ENCODE peak calls at places on chromosome 9, in four cellular contexts. One of them, this sample, is unnamed.

GRCh38 chr9:128892223-128892892 is 10.4 kb downstream of the LRRC8A start:
- DNase-seq in WTC11: no peak
- DNase-seq in ovary: peak; percentile 97
- DNase-seq in sigmoid colon: peak; percentile 97
- DNase-seq in this sample: no peak

GRCh38 chr9:24602687-24603352 is 57.1 kb upstream of the IZUMO3 start:
- DNase-seq in WTC11: no peak
- DNase-seq in sigmoid colon: no peak
- DNase-seq in ovary: no peak
- DNase-seq in this sample: no peak

GRCh38 chr9:93955356-93956182 is 414 bp upstream of the BARX1 start:
- DNase-seq in WTC11: peak; percentile 70
- DNase-seq in sigmoid colon: no peak
- DNase-seq in ovary: no peak
- DNase-seq in this sample: no peak

GRCh38 chr9:37218800-37219425 is 98.5 kb downstream of the ZCCHC7 start:
- DNase-seq in ovary: no peak
- DNase-seq in sigmoid colon: no peak
- DNase-seq in WTC11: no peak
- DNase-seq in this sample: no peak

GRCh38 chr9:76866689-76867088 is 39.2 kb downstream of the PRUNE2 start:
- DNase-seq in ovary: no peak
- DNase-seq in sigmoid colon: no peak
- DNase-seq in WTC11: no peak
- DNase-seq in this sample: no peak

GRCh38 chr9:38228331-38229122 is 159.5 kb upstream of the SHB start:
- DNase-seq in ovary: no peak
- DNase-seq in sigmoid colon: no peak
- DNase-seq in WTC11: no peak
- DNase-seq in this sample: no peak

GRCh38 chr9:116633444-116633843 is 53.7 kb upstream of the TRIM32 start:
- DNase-seq in WTC11: no peak
- DNase-seq in sigmoid colon: no peak
- DNase-seq in ovary: no peak
- DNase-seq in this sample: no peak

GRCh38 chr9:15115702-15116639 is 191.0 kb downstream of the TTC39B start:
- DNase-seq in ovary: no peak
- DNase-seq in sigmoid colon: no peak
- DNase-seq in WTC11: no peak
- DNase-seq in this sample: no peak

GRCh38 chr9:93677641-93678136 is 101.3 kb downstream of the PHF2 start:
- DNase-seq in ovary: peak; percentile 3
- DNase-seq in WTC11: peak; percentile 4
- DNase-seq in sigmoid colon: peak; percentile 45
- DNase-seq in this sample: no peak

GRCh38 chr9:92501671-92502393 is 19.5 kb upstream of the ASPN start:
- DNase-seq in WTC11: peak; percentile 44
- DNase-seq in ovary: no peak
- DNase-seq in sigmoid colon: peak; percentile 88
- DNase-seq in this sample: no peak

GRCh38 chr9:27714388-27714787 is 141.1 kb upstream of the C9orf72 start:
- DNase-seq in ovary: no peak
- DNase-seq in sigmoid colon: no peak
- DNase-seq in WTC11: no peak
- DNase-seq in this sample: no peak

GRCh38 chr9:35520404-35520790 is 30.5 kb downstream of the RUSC2 start:
- DNase-seq in WTC11: no peak
- DNase-seq in ovary: no peak
- DNase-seq in sigmoid colon: no peak
- DNase-seq in this sample: no peak

GRCh38 chr9:137407590-137408300 is 15.2 kb downstream of the EXD3 start:
- DNase-seq in WTC11: no peak
- DNase-seq in sigmoid colon: peak; percentile 84
- DNase-seq in ovary: peak; percentile 91
- DNase-seq in this sample: no peak

GRCh38 chr9:118567861-118568260 is 801.4 kb downstream of the BRINP1 start:
- DNase-seq in WTC11: no peak
- DNase-seq in sigmoid colon: no peak
- DNase-seq in ovary: no peak
- DNase-seq in this sample: no peak

GRCh38 chr9:109794361-109795012 is 14.5 kb downstream of the PALM2AKAP2 start:
- DNase-seq in ovary: no peak
- DNase-seq in WTC11: no peak
- DNase-seq in sigmoid colon: no peak
- DNase-seq in this sample: no peak

GRCh38 chr9:37410969-37411785 is 11.3 kb upstream of the GRHPR start:
- DNase-seq in WTC11: peak; percentile 50
- DNase-seq in ovary: no peak
- DNase-seq in sigmoid colon: no peak
- DNase-seq in this sample: no peak

GRCh38 chr9:133351908-133352634 is 4.1 kb downstream of the RPL7A start:
- DNase-seq in ovary: no peak
- DNase-seq in WTC11: peak; percentile 76
- DNase-seq in sigmoid colon: no peak
- DNase-seq in this sample: peak; percentile 42

GRCh38 chr9:82152181-82152580 is 163.6 kb downstream of the SPATA31D1 start:
- DNase-seq in ovary: no peak
- DNase-seq in sigmoid colon: no peak
- DNase-seq in WTC11: no peak
- DNase-seq in this sample: no peak

GRCh38 chr9:137138701-137139467 is at the start of gene GRIN1:
- DNase-seq in sigmoid colon: no peak
- DNase-seq in WTC11: peak; percentile 55
- DNase-seq in ovary: peak; percentile 32
- DNase-seq in this sample: no peak

GRCh38 chr9:11023201-11023600 is 410.4 kb upstream of the PTPRD start:
- DNase-seq in ovary: no peak
- DNase-seq in sigmoid colon: no peak
- DNase-seq in WTC11: no peak
- DNase-seq in this sample: no peak

GRCh38 chr9:110810251-110810976 is 141.8 kb downstream of the MUSK start:
- DNase-seq in WTC11: no peak
- DNase-seq in ovary: no peak
- DNase-seq in sigmoid colon: no peak
- DNase-seq in this sample: no peak

GRCh38 chr9:5596173-5596572 is 32.7 kb upstream of the RIC1 start:
- DNase-seq in WTC11: no peak
- DNase-seq in sigmoid colon: no peak
- DNase-seq in ovary: no peak
- DNase-seq in this sample: no peak

GRCh38 chr9:131624636-131625241 is 79.4 kb downstream of the PRRT1B start:
- DNase-seq in ovary: no peak
- DNase-seq in sigmoid colon: no peak
- DNase-seq in WTC11: no peak
- DNase-seq in this sample: no peak

GRCh38 chr9:108099854-108100253 is 610.3 kb upstream of the KLF4 start:
- DNase-seq in ovary: no peak
- DNase-seq in sigmoid colon: no peak
- DNase-seq in WTC11: no peak
- DNase-seq in this sample: no peak

GRCh38 chr9:91694081-91694870 is 255.8 kb downstream of the ROR2 start:
- DNase-seq in ovary: no peak
- DNase-seq in sigmoid colon: no peak
- DNase-seq in WTC11: no peak
- DNase-seq in this sample: no peak

GRCh38 chr9:4145482-4145881 is 154.4 kb downstream of the GLIS3 start:
- DNase-seq in sigmoid colon: no peak
- DNase-seq in ovary: no peak
- DNase-seq in WTC11: no peak
- DNase-seq in this sample: no peak

GRCh38 chr9:114947058-114947457 is 16.7 kb upstream of the TNFSF8 start:
- DNase-seq in ovary: no peak
- DNase-seq in WTC11: no peak
- DNase-seq in sigmoid colon: no peak
- DNase-seq in this sample: no peak

GRCh38 chr9:136902259-136902821 is 16.0 kb downstream of the TRAF2 start:
- DNase-seq in WTC11: no peak
- DNase-seq in ovary: no peak
- DNase-seq in sigmoid colon: peak; percentile 78
- DNase-seq in this sample: no peak

GRCh38 chr9:79567671-79568098 is 4.1 kb upstream of the TLE4 start:
- DNase-seq in WTC11: no peak
- DNase-seq in ovary: no peak
- DNase-seq in sigmoid colon: no peak
- DNase-seq in this sample: no peak
- TF ChIP-seq CTCF in WTC11: no peak
- TF ChIP-seq CTCF in ovary: no peak
- TF ChIP-seq CTCF in sigmoid colon: no peak
- TF ChIP-seq CTCF in this sample: no peak

DNA sequence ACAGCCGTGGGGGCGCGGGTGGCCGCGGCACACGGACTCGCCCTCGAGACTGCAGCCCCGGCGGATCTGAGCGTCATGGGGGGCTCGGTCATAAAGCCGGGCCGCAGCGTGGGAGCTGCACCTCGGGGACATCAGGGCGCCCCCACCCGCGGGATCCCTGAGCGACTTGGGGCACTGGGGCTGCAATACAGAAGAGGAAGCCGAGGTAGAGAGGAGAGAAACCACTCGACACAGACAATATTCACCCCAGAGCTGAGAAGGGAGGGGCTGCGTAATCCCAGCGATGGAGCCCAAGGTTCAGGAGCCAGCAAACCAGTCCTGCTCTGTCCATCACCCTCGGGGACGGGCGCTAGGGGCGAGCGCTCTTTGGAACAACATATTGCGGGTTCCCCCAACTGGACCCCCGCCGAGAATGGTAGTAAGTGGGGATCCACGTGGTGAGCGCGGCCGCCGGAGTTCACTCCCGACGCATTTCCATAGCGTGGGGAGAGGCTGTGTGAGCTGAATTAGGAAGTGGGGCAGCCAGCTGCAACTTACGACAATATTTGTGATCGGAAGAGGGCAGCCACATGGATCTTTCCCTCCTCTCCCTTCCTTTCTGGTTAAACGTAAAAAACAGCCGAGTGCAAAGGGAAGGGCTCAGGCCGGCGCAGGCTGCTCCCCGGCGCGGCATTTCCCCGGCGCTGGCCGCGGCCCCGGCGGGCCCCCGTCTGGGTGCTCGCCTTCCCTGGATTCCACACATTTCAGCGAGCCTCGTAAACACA is 9.9 kb downstream of the PTCH1 start:
- DNase-seq in WTC11: peak; percentile 49
- DNase-seq in sigmoid colon: peak; percentile 77
- DNase-seq in ovary: peak; percentile 59
- DNase-seq in this sample: peak; percentile 35
- TF ChIP-seq CTCF in WTC11: no peak
- TF ChIP-seq CTCF in sigmoid colon: no peak
- TF ChIP-seq CTCF in ovary: no peak
- TF ChIP-seq CTCF in this sample: no peak

DNA sequence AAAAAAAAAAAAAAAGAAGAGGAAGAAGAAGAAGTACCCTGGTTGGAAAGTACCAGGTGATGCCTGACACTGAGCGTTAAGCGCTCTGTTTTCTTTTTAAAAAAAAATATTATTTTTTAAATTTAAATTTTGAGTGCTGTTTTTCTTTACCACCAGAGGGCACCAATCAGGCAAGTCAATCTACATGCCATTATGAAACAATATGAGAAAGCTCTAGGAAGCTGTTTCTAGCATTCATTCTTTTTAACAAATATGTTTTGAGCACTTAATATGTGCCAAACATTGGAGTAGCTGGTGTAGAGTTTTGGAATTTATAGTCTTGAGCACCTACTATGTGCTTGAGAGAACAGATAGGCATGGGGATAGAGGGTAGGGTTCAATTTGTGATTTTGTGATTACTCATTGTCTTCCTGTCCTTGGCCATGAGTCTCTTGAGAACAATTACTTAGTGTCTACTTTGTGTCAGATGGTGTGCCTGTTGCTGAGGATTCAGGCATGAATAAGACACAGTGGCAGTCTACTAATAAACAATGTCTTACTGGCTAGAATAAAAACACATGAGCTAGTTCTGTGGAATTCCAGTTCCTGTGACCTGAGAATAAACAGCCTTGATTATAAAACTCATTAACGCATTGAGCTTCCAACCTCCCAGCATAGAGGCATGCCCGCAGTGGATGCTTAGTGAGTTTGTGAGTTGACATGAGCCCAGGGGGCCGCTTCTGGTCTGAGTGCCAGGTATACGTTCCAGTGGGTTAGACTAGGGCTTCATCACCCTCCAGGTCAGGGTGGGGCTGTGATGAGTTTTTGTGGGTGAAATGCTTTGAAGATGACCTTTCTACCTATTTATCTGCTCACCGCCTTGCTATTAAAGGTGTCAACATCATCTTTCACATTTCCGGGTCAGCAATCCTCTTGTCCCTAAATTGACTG is 3.0 kb upstream of the UBE2R2 start:
- DNase-seq in ovary: no peak
- DNase-seq in WTC11: no peak
- DNase-seq in sigmoid colon: no peak
- DNase-seq in this sample: no peak
- TF ChIP-seq CTCF in ovary: peak; percentile 77
- TF ChIP-seq CTCF in WTC11: peak; percentile 38
- TF ChIP-seq CTCF in sigmoid colon: peak; percentile 72
- TF ChIP-seq CTCF in this sample: peak; percentile 86

GRCh38 chr9:2824054-2824453 is 19.8 kb downstream of the PUM3 start:
- DNase-seq in ovary: no peak
- DNase-seq in WTC11: no peak
- DNase-seq in sigmoid colon: no peak
- DNase-seq in this sample: no peak

GRCh38 chr9:2826291-2826690 is 17.6 kb downstream of the PUM3 start:
- DNase-seq in ovary: no peak
- DNase-seq in WTC11: no peak
- DNase-seq in sigmoid colon: no peak
- DNase-seq in this sample: no peak

GRCh38 chr9:2819165-2819564 is 24.7 kb downstream of the PUM3 start:
- DNase-seq in WTC11: no peak
- DNase-seq in sigmoid colon: no peak
- DNase-seq in ovary: no peak
- DNase-seq in this sample: no peak

GRCh38 chr9:2821855-2822254 is 22.0 kb downstream of the PUM3 start:
- DNase-seq in WTC11: no peak
- DNase-seq in sigmoid colon: no peak
- DNase-seq in ovary: no peak
- DNase-seq in this sample: no peak

GRCh38 chr9:2824564-2824963 is 19.3 kb downstream of the PUM3 start:
- DNase-seq in WTC11: peak; percentile 65
- DNase-seq in ovary: no peak
- DNase-seq in sigmoid colon: no peak
- DNase-seq in this sample: peak; percentile 20
- TF ChIP-seq CTCF in WTC11: peak; percentile 24
- TF ChIP-seq CTCF in ovary: no peak
- TF ChIP-seq CTCF in sigmoid colon: no peak
- TF ChIP-seq CTCF in this sample: peak; percentile 50

DNA sequence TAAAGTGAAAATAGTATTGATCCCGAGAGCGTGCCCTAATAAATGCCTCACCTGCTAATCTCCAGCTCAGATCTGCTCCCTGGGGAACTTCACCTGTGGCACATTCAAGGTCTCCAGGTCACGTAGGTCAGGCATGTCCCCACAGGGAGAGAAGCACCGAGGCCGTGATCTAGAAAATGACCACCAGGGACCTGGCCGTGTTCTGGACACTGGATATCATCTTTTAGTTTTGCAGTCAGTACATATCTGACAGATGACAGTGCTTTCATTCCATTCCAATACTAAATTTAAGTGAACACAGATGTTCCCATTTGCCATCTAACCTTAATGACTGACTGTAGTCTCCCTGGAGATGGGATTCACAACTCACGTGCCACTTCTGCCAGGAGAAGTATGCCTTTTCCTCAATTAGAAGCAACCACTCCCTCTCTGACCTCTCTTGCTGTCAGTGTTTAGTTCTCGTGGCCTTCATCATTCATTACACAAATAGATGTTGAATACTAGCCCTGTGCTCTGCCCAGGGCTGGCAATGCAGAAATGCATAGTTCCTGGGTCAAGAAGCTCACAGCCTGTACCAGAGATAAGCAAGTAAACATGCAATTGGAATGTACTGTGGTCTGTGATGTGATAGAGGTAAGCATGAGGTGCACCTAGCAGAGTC is 276.5 kb downstream of the NTRK2 start:
- DNase-seq in sigmoid colon: no peak
- DNase-seq in WTC11: no peak
- DNase-seq in ovary: no peak
- DNase-seq in this sample: no peak
- TF ChIP-seq CTCF in sigmoid colon: no peak
- TF ChIP-seq CTCF in WTC11: no peak
- TF ChIP-seq CTCF in ovary: no peak
- TF ChIP-seq CTCF in this sample: no peak